ENCODE peak calls at places on chromosomes 13 and 19, in seven cellular contexts. G is fibroblast of mammary gland; A is thoracic aorta; T is Caco-2; D is Peyer's patch; L is CD4-positive, alpha-beta T cell; Z is HCT116. S is an unnamed sample.

GRCh38 chr13:111508164-111508870 is 187.9 kb downstream of the TEX29 start:
- DNase-seq in D (no peak), L (no peak), Z (no peak), G (no peak), T (no peak), A (no peak), S (no peak)

GRCh38 chr19:30556230-30556711 is 184.1 kb downstream of the ZNF536 start:
- DNase-seq in Z (no peak), A (no peak), L (no peak), D (no peak), G (no peak), T (no peak), S (no peak)

GRCh38 chr19:11435833-11436313 is 438 bp downstream of the PRKCSH start:
- DNase-seq in Z (no peak), T (peak), L (no peak), A (no peak), G (peak), D (no peak), S (peak)

GRCh38 chr13:39894586-39894985 is 239.1 kb downstream of the COG6 start:
- DNase-seq in Z (no peak), D (no peak), L (no peak), A (no peak), G (no peak), T (no peak), S (no peak)

GRCh38 chr13:31094331-31095015 is 67.2 kb downstream of the HSPH1 start:
- DNase-seq in D (no peak), L (no peak), A (no peak), Z (no peak), T (peak), G (no peak), S (no peak)

GRCh38 chr13:67224148-67224846 is 5.8 kb downstream of the PCDH9 start:
- DNase-seq in Z (peak), G (peak), A (peak), D (peak), L (peak), T (peak), S (peak)

GRCh38 chr13:47420568-47420967 is 523.7 kb upstream of the HTR2A start:
- DNase-seq in Z (no peak), A (no peak), L (no peak), T (no peak), D (no peak), G (peak), S (no peak)

GRCh38 chr13:72258340-72258981 is 391.5 kb upstream of the DACH1 start:
- DNase-seq in L (no peak), Z (no peak), D (no peak), A (no peak), T (no peak), G (no peak), S (peak)

GRCh38 chr13:75170321-75170720 is 311.6 kb downstream of the TBC1D4 start:
- DNase-seq in A (no peak), T (no peak), G (no peak), D (no peak), Z (no peak), L (no peak), S (no peak)

GRCh38 chr19:10112037-10112751 is 701 bp downstream of the P2RY11 start:
- DNase-seq in Z (no peak), D (peak), T (no peak), G (no peak), L (peak), A (no peak), S (no peak)

GRCh38 chr13:97911311-97912138 is 42.0 kb upstream of the IPO5 start:
- DNase-seq in G (peak), T (peak), Z (peak), L (no peak), D (no peak), A (no peak), S (peak)

GRCh38 chr19:47417746-47418594 is 1.4 kb downstream of the MEIS3 start:
- DNase-seq in D (no peak), T (no peak), A (no peak), G (no peak), L (no peak), Z (no peak), S (no peak)

GRCh38 chr19:39997595-39998216 is 846 bp downstream of the ZNF546 start:
- DNase-seq in L (peak), G (peak), D (no peak), T (no peak), A (no peak), Z (no peak), S (no peak)

GRCh38 chr19:49638360-49638759 is 1.6 kb downstream of the RRAS start:
- DNase-seq in T (no peak), Z (no peak), D (no peak), L (no peak), G (peak), A (no peak), S (no peak)

GRCh38 chr13:39510296-39510695 is 92.7 kb downstream of the LHFPL6 start:
- DNase-seq in D (no peak), T (no peak), G (no peak), A (no peak), L (no peak), Z (no peak), S (no peak)

GRCh38 chr13:41418751-41419150 is 38.6 kb upstream of the RGCC start:
- DNase-seq in T (no peak), Z (no peak), A (no peak), D (no peak), G (no peak), L (no peak), S (no peak)

GRCh38 chr19:3116621-3117020 is 19.2 kb upstream of the GNA15 start:
- DNase-seq in G (no peak), L (no peak), T (no peak), D (no peak), A (no peak), Z (no peak), S (no peak)

GRCh38 chr19:1483067-1483978 is 4.3 kb upstream of the C19orf25 start:
- DNase-seq in D (no peak), G (no peak), Z (no peak), L (no peak), A (no peak), T (no peak), S (no peak)

GRCh38 chr19:37977992-37978391 is 71.0 kb downstream of the SIPA1L3 start:
- DNase-seq in G (peak), A (no peak), T (no peak), L (no peak), D (peak), Z (no peak), S (peak)

GRCh38 chr19:17328517-17329060 is 6.1 kb downstream of the ANO8 start:
- DNase-seq in L (no peak), T (no peak), Z (no peak), G (no peak), D (peak), A (no peak), S (no peak)

GRCh38 chr19:6564393-6564792 is 26.6 kb downstream of the CD70 start:
- DNase-seq in A (no peak), L (no peak), T (no peak), Z (no peak), G (peak), D (no peak), S (no peak)

GRCh38 chr13:45196091-45196490 is 4.8 kb downstream of the KCTD4 start:
- DNase-seq in T (no peak), Z (no peak), G (no peak), A (no peak), D (no peak), L (no peak), S (no peak)

GRCh38 chr13:24042710-24043440 is 117.6 kb upstream of the SPATA13 start:
- DNase-seq in L (no peak), G (no peak), D (no peak), A (no peak), T (no peak), Z (no peak), S (no peak)

GRCh38 chr19:5106361-5106760 is 137.4 kb downstream of the KDM4B start:
- DNase-seq in T (no peak), A (no peak), Z (no peak), D (no peak), L (no peak), G (no peak), S (no peak)

GRCh38 chr19:49570138-49570856 is 10.1 kb downstream of the NOSIP start:
- DNase-seq in Z (peak), L (peak), T (peak), A (no peak), G (peak), D (peak), S (peak)

GRCh38 chr19:29645911-29646310 is 19.4 kb upstream of the PLEKHF1 start:
- DNase-seq in D (no peak), T (no peak), L (no peak), A (no peak), Z (no peak), G (peak), S (no peak)

GRCh38 chr13:98910501-98910951 is 67.3 kb downstream of the DOCK9 start:
- DNase-seq in D (no peak), G (peak), Z (peak), A (no peak), T (no peak), L (peak), S (peak)

GRCh38 chr13:111914241-111915103 is 152.5 kb upstream of the SOX1 start:
- DNase-seq in L (no peak), D (peak), Z (no peak), G (no peak), T (no peak), A (no peak), S (no peak)

GRCh38 chr13:47484564-47484963 is 516.5 kb downstream of the SUCLA2 start:
- DNase-seq in Z (no peak), T (no peak), G (peak), A (no peak), D (no peak), L (no peak), S (no peak)

GRCh38 chr13:69565334-69565733 is 542.3 kb upstream of the ATXN8OS start:
- DNase-seq in Z (peak), L (no peak), D (no peak), T (peak), G (peak), A (no peak), S (peak)

GRCh38 chr19:1373534-1374249 is 10.0 kb upstream of the NDUFS7 start:
- DNase-seq in T (no peak), G (no peak), A (no peak), L (no peak), D (no peak), Z (no peak), S (no peak)

GRCh38 chr19:40213251-40213793 is 4.9 kb downstream of the TTC9B start:
- DNase-seq in D (no peak), Z (no peak), A (no peak), G (no peak), T (no peak), L (no peak), S (no peak)

GRCh38 chr13:80555796-80556195 is 214.9 kb upstream of the SPRY2 start:
- DNase-seq in Z (no peak), G (no peak), T (no peak), L (no peak), A (no peak), D (no peak), S (no peak)

GRCh38 chr13:80547885-80548284 is 207.0 kb upstream of the SPRY2 start:
- DNase-seq in A (no peak), T (no peak), Z (no peak), D (no peak), L (no peak), G (peak), S (no peak)

GRCh38 chr13:80553041-80553440 is 212.1 kb upstream of the SPRY2 start:
- DNase-seq in L (no peak), G (no peak), A (no peak), Z (no peak), T (no peak), D (no peak), S (no peak)

GRCh38 chr13:80550856-80551532 is 210.1 kb upstream of the SPRY2 start:
- DNase-seq in L (no peak), A (no peak), Z (no peak), T (no peak), D (no peak), G (peak), S (no peak)

DNA sequence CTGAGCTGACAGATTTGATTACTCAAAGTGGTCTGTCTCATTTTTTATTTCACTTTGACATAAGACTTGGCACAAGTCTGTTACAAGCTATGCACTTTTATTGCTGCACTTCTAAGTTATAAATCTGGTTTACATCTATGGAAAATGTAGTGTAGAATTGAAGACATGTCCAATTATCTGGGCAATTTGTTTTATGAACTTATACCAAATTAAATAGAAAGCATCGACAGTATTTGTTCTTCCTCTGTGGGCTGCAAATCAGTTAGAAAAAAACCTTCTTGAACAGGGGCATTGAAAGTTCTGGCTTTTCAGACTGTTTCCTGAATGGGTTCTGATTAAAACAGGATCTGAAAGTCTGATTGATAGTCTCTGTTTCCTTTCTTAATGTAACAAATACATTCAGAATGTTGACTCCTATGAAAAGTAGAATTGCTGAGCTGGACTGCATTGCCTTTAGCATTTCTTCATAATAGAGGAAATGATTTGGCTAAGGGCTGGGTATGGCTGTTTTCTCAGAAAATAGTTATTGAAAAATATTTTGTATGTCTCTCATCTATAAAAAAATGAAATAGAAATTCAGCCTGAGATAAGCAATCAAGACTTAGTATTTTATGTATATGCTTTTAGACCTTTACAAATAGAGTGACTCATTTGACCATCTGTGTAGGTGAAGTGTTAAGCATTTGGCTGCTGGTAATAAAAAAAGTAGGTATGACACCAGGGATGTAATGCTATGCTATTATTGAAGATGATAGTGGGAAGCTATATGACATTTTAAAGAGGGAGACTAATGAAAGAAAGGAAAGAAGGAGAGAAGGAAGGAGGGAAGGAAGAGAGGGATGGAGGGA is 210.9 kb upstream of the SPRY2 start:
- DNase-seq in A (no peak), D (no peak), Z (no peak), G (peak), T (no peak), L (no peak), S (no peak)
- TF ChIP-seq CTCF in A (no peak), D (no peak), Z (no peak), G (no peak), T (no peak), L (no peak), S (no peak)

GRCh38 chr19:27966390-27966816 is 1246.5 kb downstream of the UQCRFS1 start:
- DNase-seq in D (no peak), Z (no peak), A (no peak), T (peak), G (peak), L (no peak), S (no peak)
- TF ChIP-seq CTCF in D (peak), Z (peak), A (no peak), T (peak), G (peak), L (peak), S (no peak)

GRCh38 chr13:95156208-95156607 is 145.0 kb downstream of the ABCC4 start:
- DNase-seq in A (no peak), G (peak), Z (no peak), D (no peak), L (no peak), T (no peak), S (no peak)
- TF ChIP-seq CTCF in A (no peak), G (peak), Z (peak), D (peak), L (no peak), T (peak), S (no peak)

GRCh38 chr19:42942187-42942789 is 5.3 kb upstream of the PSG7 start:
- DNase-seq in A (no peak), L (no peak), Z (peak), T (peak), D (no peak), G (peak), S (peak)
- TF ChIP-seq CTCF in A (no peak), L (no peak), Z (peak), T (peak), D (no peak), G (peak), S (peak)

GRCh38 chr13:19981685-19982238 is 23.2 kb downstream of the ZMYM2 start:
- DNase-seq in L (no peak), D (no peak), Z (no peak), T (no peak), G (no peak), A (no peak), S (no peak)
- TF ChIP-seq CTCF in L (no peak), D (no peak), Z (no peak), T (no peak), G (no peak), A (no peak), S (no peak)

DNA sequence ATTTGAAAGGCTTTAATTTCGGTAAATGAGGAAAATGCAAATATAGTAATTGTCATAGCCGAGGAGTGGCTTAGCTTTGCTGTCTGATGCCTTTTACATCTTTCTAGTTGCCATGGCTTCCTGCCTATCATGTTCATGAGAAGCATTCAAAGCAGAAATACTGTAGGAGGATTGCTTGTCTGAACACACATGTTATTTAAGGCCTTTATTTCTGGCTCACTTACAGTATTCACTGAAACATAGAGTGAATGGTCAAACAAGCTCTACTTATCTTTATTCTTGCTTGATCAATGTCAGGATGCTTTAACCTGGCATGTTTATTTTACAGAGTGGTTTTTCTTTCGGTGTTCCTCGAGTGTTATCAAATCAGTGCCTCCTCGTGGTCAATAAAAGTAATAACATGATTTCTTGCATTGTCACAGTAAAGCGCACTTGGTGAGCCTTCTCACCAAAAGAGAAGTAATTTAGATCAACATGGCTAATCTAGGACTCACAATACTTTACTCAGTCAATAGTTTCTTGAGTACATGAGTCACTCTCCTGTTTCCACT is 73.5 kb upstream of the PCDH17 start:
- DNase-seq in A (no peak), L (no peak), T (no peak), G (no peak), Z (no peak), D (no peak), S (no peak)
- TF ChIP-seq CTCF in A (no peak), L (no peak), T (peak), G (no peak), Z (peak), D (peak), S (peak)

GRCh38 chr19:32234663-32235217 is 110.7 kb upstream of the ZNF507 start:
- DNase-seq in D (no peak), A (no peak), L (no peak), G (no peak), T (no peak), Z (no peak), S (no peak)
- TF ChIP-seq CTCF in D (no peak), A (no peak), L (no peak), G (no peak), T (no peak), Z (no peak), S (no peak)

S was measured in endothelial cell.